ENCODE peak calls at places on chromosomes 16 and 17, in five cellular contexts. L, N, S, I and B are unnamed samples.

GRCh38 chr17:81398170-81398854 is 3.1 kb downstream of the BAHCC1 start:
- DNase-seq in L (peak; percentile 49), N (peak; percentile 74), S (peak; percentile 70), I (peak; percentile 80), B (no peak)

GRCh38 chr16:66026211-66026610 is 340.3 kb upstream of the CDH5 start:
- DNase-seq in L (no peak), N (peak; percentile 70), S (no peak), I (peak; percentile 74), B (no peak)

GRCh38 chr16:11007714-11008240 is 63.4 kb downstream of the CLEC16A start:
- DNase-seq in L (no peak), N (no peak), S (no peak), I (peak; percentile 89), B (no peak)

GRCh38 chr17:43784628-43785101 is 4.4 kb downstream of the CFAP97D1 start:
- DNase-seq in L (peak; percentile 83), N (no peak), S (peak; percentile 77), I (no peak), B (no peak)

GRCh38 chr16:80938928-80939260 is 67.8 kb downstream of the CMC2 start:
- DNase-seq in L (no peak), N (no peak), S (no peak), I (no peak), B (no peak)

GRCh38 chr16:19242186-19242585 is 43.3 kb upstream of the CLEC19A start:
- DNase-seq in L (no peak), N (no peak), S (no peak), I (no peak), B (no peak)

GRCh38 chr16:66295761-66296546 is 70.5 kb upstream of the CDH5 start:
- DNase-seq in L (no peak), N (peak; percentile 14), S (no peak), I (no peak), B (no peak)

GRCh38 chr17:9364837-9365430 is 210.7 kb downstream of the STX8 start:
- DNase-seq in L (peak; percentile 31), N (no peak), S (no peak), I (no peak), B (no peak)

GRCh38 chr17:67066717-67067116 is 22.4 kb downstream of the CACNG1 start:
- DNase-seq in L (no peak), N (no peak), S (no peak), I (no peak), B (no peak)

GRCh38 chr16:84413605-84414004 is 45.3 kb downstream of the ATP2C2 start:
- DNase-seq in L (no peak), N (no peak), S (no peak), I (no peak), B (no peak)

GRCh38 chr17:66494023-66494803 is 191.8 kb downstream of the PRKCA start:
- DNase-seq in L (peak; percentile 94), N (no peak), S (peak; percentile 94), I (peak; percentile 39), B (no peak)

GRCh38 chr17:36496018-36496789 is 9.7 kb downstream of the ZNHIT3 start:
- DNase-seq in L (peak; percentile 16), N (peak; percentile 22), S (no peak), I (peak; percentile 73), B (peak; percentile 37)

GRCh38 chr17:13036776-13037175 is 18.9 kb upstream of the ELAC2 start:
- DNase-seq in L (peak; percentile 11), N (no peak), S (no peak), I (no peak), B (no peak)

GRCh38 chr17:33322063-33322462 is 29.0 kb upstream of the ASIC2 start:
- DNase-seq in L (no peak), N (no peak), S (no peak), I (no peak), B (no peak)

GRCh38 chr16:56931253-56931768 is 631 bp upstream of the HERPUD1 start:
- DNase-seq in L (no peak), N (no peak), S (no peak), I (peak; percentile 51), B (no peak)

GRCh38 chr16:8989099-8989878 is 25.6 kb upstream of the USP7 start:
- DNase-seq in L (no peak), N (no peak), S (peak; percentile 5), I (no peak), B (no peak)

GRCh38 chr16:7246578-7246977 is 86.1 kb upstream of the RBFOX1 start:
- DNase-seq in L (no peak), N (peak; percentile 36), S (no peak), I (peak; percentile 57), B (peak; percentile 40)

GRCh38 chr17:68595496-68595895 is 5.7 kb downstream of the FAM20A start:
- DNase-seq in L (no peak), N (no peak), S (no peak), I (no peak), B (no peak)

GRCh38 chr17:57038486-57038885 is 46.6 kb upstream of the AKAP1 start:
- DNase-seq in L (no peak), N (no peak), S (no peak), I (no peak), B (no peak)

GRCh38 chr16:1349951-1350350 is 1.7 kb downstream of the TSR3 start:
- DNase-seq in L (no peak), N (no peak), S (no peak), I (no peak), B (no peak)

GRCh38 chr16:49617710-49618330 is 238.1 kb downstream of the ZNF423 start:
- DNase-seq in L (no peak), N (peak; percentile 5), S (no peak), I (no peak), B (no peak)

GRCh38 chr16:71328151-71328550 is 30.4 kb upstream of the CALB2 start:
- DNase-seq in L (no peak), N (no peak), S (no peak), I (no peak), B (no peak)

GRCh38 chr17:81295678-81296381 is 723 bp upstream of the SLC38A10 start:
- DNase-seq in L (peak; percentile 33), N (peak; percentile 88), S (peak; percentile 69), I (peak; percentile 87), B (no peak)

GRCh38 chr16:54934536-54935410 is 4.1 kb downstream of the IRX5 start:
- DNase-seq in L (no peak), N (peak; percentile 76), S (no peak), I (peak; percentile 72), B (peak; percentile 63)

GRCh38 chr16:48246066-48246465 is 1.3 kb downstream of the ABCC11 start:
- DNase-seq in L (peak; percentile 12), N (no peak), S (no peak), I (no peak), B (no peak)

GRCh38 chr16:8931864-8932263 is 31.8 kb downstream of the USP7 start:
- DNase-seq in L (peak; percentile 68), N (peak; percentile 56), S (peak; percentile 67), I (peak; percentile 78), B (peak; percentile 57)

GRCh38 chr17:56850591-56850990 is 16.6 kb downstream of the DGKE start:
- DNase-seq in L (no peak), N (no peak), S (no peak), I (no peak), B (no peak)

GRCh38 chr16:27326738-27327585 is 13.2 kb downstream of the IL4R start:
- DNase-seq in L (peak; percentile 97), N (peak; percentile 96), S (peak; percentile 99), I (peak; percentile 99), B (no peak)

GRCh38 chr17:13346996-13347762 is 254.6 kb downstream of the HS3ST3A1 start:
- DNase-seq in L (peak; percentile 98), N (no peak), S (peak; percentile 93), I (peak; percentile 37), B (no peak)

DNA sequence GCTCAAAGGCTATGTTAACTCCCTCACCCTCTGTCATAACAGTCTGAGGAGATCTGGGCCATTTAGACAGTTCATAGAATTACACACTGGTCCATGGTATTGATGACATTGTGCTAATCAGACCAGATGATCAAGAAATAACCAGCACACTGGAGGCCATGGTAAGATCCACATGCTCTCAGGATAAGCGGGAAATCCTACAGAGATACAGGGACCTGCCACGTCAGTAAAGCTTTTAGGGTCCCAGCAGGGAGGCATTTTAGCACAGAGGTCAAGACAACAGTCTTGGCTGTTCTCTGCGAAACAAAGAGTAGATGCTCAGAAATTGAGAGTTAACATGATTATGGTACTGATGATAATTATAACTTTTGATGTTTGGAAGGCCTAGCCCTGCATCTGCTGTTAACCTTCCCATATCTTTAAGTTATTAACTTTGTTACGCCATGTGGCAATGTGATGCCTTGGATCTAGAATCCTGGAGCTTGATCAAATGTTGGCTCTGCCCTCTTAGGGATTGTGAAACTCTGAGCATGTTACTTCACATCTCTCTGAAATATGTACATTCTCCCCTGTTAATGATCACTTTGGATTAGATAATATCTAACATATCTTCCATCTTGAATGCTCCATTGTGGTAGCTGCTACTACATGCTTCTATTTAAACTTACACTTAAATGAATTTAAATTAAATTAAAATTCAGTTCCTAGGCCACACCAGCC is 172.0 kb upstream of the SOX9 start:
- DNase-seq in L (no peak), N (no peak), S (no peak), I (peak; percentile 51), B (no peak)
- H3K9ac ChIP-seq in L (no peak overlapping the region), N (no peak overlapping the region), S (no peak overlapping the region), I (no peak overlapping the region), B (no peak overlapping the region)

GRCh38 chr17:38869647-38870258 is at the start of gene LASP1:
- DNase-seq in L (peak; percentile 87), N (no peak), S (peak; percentile 89), I (peak; percentile 92), B (peak; percentile 83)

GRCh38 chr17:38871992-38872605 is 2.2 kb downstream of the LASP1 start:
- DNase-seq in L (no peak), N (no peak), S (no peak), I (no peak), B (no peak)

GRCh38 chr17:38872671-38873385 is 3.0 kb downstream of the LASP1 start:
- DNase-seq in L (no peak), N (no peak), S (no peak), I (no peak), B (no peak)

GRCh38 chr17:38870259-38871165 is 654 bp downstream of the LASP1 start:
- DNase-seq in L (peak; percentile 42), N (peak; percentile 74), S (peak; percentile 64), I (peak; percentile 45), B (no peak)

DNA sequence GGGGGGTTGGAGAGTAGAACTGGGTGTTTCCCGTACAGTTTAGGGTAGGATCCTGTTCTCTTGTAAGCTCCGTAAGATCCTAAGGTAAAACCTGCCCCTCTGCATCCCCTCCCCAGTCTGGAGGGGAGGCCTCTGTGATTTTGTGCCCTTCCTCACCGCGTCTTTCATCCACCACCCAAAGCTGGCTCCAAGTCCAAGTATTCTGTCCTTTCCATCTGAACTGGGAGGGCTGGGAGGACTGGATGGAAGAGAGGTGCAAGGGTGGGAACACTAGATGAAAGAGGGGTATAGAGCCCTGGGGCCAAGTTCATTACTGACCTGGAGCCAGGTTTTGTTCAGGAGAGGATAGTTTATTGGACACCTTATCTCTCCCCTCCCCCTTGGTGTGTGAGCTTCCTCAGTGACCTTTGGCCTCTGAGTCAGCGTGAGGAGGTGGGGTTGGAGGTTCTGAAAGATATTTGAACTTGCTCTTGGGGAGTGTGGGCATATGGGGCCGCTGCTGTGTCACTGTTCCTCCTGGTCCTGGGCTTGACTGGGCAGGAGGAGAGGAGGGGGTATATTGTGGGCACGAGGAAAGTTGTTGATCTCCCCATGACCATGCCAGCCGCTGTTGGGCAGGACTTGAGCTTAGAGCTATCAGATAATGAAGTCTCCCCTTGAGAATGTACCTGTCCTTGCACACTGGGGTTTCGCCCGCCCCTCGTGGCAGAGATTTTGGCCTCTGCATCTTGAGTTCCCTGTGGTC is 1.6 kb downstream of the LASP1 start:
- DNase-seq in L (peak; percentile 80), N (peak; percentile 75), S (peak; percentile 85), I (peak; percentile 87), B (no peak)
- H2BK5ac ChIP-seq in L (peak overlapping the region; percentile 87), N (no peak overlapping the region), S (peak overlapping the region; percentile 85), I (peak overlapping the region; percentile 86), B (no peak overlapping the region)

GRCh38 chr17:17917394-17917793 is 54.8 kb downstream of the TOM1L2 start:
- DNase-seq in L (no peak), N (no peak), S (no peak), I (no peak), B (no peak)
- H3K4me1 ChIP-seq in L (peaks cover 27% of the 10 kb centered on the region), N (peaks cover 2% of the 10 kb centered on the region), S (peaks cover 31% of the 10 kb centered on the region), I (peaks cover 16% of the 10 kb centered on the region), B (peaks cover 32% of the 10 kb centered on the region)

GRCh38 chr16:85515319-85515745 is 97.8 kb upstream of the GSE1 start:
- DNase-seq in L (no peak), N (no peak), S (no peak), I (no peak), B (no peak)
- H3K9ac ChIP-seq in L (peak overlapping the region; percentile 55), N (no peak overlapping the region), S (peak overlapping the region; percentile 67), I (no peak overlapping the region), B (no peak overlapping the region)